ENCODE peak calls at places on chromosome 11, in six cellular contexts. J is lower lobe of right lung, N is mucosa of descending colon, W is Right ventricle myocardium inferior, U is left cardiac atrium, H is heart right ventricle. P is an unnamed sample.

GRCh38 chr11:116693206-116694016 is 79.4 kb downstream of the BUD13 start:
- ATAC-seq in J (peak; percentile 52), N (peak; percentile 86), W (no peak), U (no peak), H (no peak), P (peak; percentile 90)

GRCh38 chr11:123653405-123653996 is 923 bp downstream of the SCN3B start:
- ATAC-seq in J (no peak), N (peak; percentile 3), W (peak; percentile 4), U (peak; percentile 7), H (peak; percentile 17), P (no peak)

GRCh38 chr11:8273281-8273680 is 9.6 kb upstream of the LMO1 start:
- ATAC-seq in J (no peak), N (no peak), W (no peak), U (no peak), H (no peak), P (no peak)

GRCh38 chr11:2932850-2933251 is 3.6 kb upstream of the PHLDA2 start:
- ATAC-seq in J (no peak), N (no peak), W (no peak), U (no peak), H (no peak), P (peak; percentile 12)

GRCh38 chr11:91230647-91231046 is 994.0 kb upstream of the FAT3 start:
- ATAC-seq in J (no peak), N (no peak), W (no peak), U (no peak), H (no peak), P (no peak)

GRCh38 chr11:114025329-114025907 is 34.1 kb upstream of the ZBTB16 start:
- ATAC-seq in J (no peak), N (no peak), W (peak; percentile 47), U (peak; percentile 48), H (no peak), P (no peak)

GRCh38 chr11:3632070-3632660 is 9.6 kb downstream of the ART5 start:
- ATAC-seq in J (no peak), N (no peak), W (no peak), U (no peak), H (no peak), P (no peak)

GRCh38 chr11:119573858-119574257 is 150.9 kb upstream of the THY1 start:
- ATAC-seq in J (peak; percentile 60), N (no peak), W (peak; percentile 65), U (no peak), H (no peak), P (no peak)

GRCh38 chr11:64566915-64567882 is 23.8 kb upstream of the SLC22A12 start:
- ATAC-seq in J (no peak), N (no peak), W (no peak), U (no peak), H (no peak), P (no peak)

GRCh38 chr11:10412266-10412665 is 42.8 kb upstream of the AMPD3 start:
- ATAC-seq in J (no peak), N (no peak), W (no peak), U (no peak), H (no peak), P (peak; percentile 31)

P was measured in esophagus mucosa.